ENCODE peak calls at places on chromosomes 16 and 17, in eight cellular contexts. M is colonic mucosa, I is Kasumi-1, K is NCI-H1092, Y is heart right ventricle, T is left ventricle myocardium inferior, A is EL, N is Ammon's horn. J is an unnamed sample.

GRCh38 chr17:15278381-15278780 is 13.3 kb upstream of the PMP22 start:
- DNase-seq in N (no peak), T (no peak), A (no peak), M (no peak), I (no peak), Y (no peak), K (no peak), J (no peak)

GRCh38 chr17:28335959-28336871 is 654 bp downstream of the TNFAIP1 start:
- DNase-seq in I (peak; percentile 31), Y (peak; percentile 85), K (no peak), M (peak; percentile 70), N (peak; percentile 45), A (peak; percentile 95), T (peak; percentile 44), J (peak; percentile 36)

GRCh38 chr16:57998484-57998883 is 2.0 kb downstream of the ZNF319 start:
- DNase-seq in A (no peak), K (no peak), Y (no peak), N (no peak), T (peak; percentile 46), M (peak; percentile 49), I (peak; percentile 54), J (no peak)

GRCh38 chr17:64095144-64095882 is 34.6 kb downstream of the ERN1 start:
- DNase-seq in I (no peak), K (no peak), A (no peak), Y (no peak), M (peak; percentile 47), T (no peak), N (no peak), J (peak; percentile 60)

GRCh38 chr16:12449795-12450194 is 353.9 kb downstream of the CPPED1 start:
- DNase-seq in K (no peak), N (no peak), T (no peak), M (no peak), Y (no peak), I (no peak), A (peak; percentile 2), J (no peak)

GRCh38 chr16:70520612-70521297 is 2.6 kb downstream of the COG4 start:
- DNase-seq in I (peak; percentile 59), Y (no peak), N (no peak), T (no peak), M (no peak), A (peak; percentile 74), K (no peak), J (no peak)

GRCh38 chr16:67767953-67768352 is 38.4 kb downstream of the RANBP10 start:
- DNase-seq in T (no peak), I (no peak), N (no peak), K (no peak), M (no peak), Y (no peak), A (peak; percentile 73), J (no peak)

GRCh38 chr17:12691173-12691572 is 25.5 kb downstream of the MYOCD start:
- DNase-seq in M (no peak), T (no peak), Y (no peak), A (no peak), K (no peak), I (no peak), N (peak; percentile 49), J (no peak)

GRCh38 chr17:31518478-31518877 is 127.0 kb downstream of the RAB11FIP4 start:
- DNase-seq in T (no peak), I (no peak), K (no peak), N (no peak), A (no peak), Y (no peak), M (no peak), J (no peak)

GRCh38 chr16:22424161-22424937 is 49.9 kb upstream of the CDR2 start:
- DNase-seq in M (no peak), N (peak; percentile 57), K (no peak), A (peak; percentile 45), T (no peak), I (no peak), Y (no peak), J (no peak)